ENCODE peak calls at places on chromosomes 5 and 9, in four cellular contexts. R, F, U and S are unnamed samples.

GRCh38 chr5:15013654-15014463 is 142.3 kb upstream of the ANKH start:
- DNase-seq in R (no peak), F (no peak), U (no peak), S (no peak)

GRCh38 chr5:178467261-178468195 is 122.7 kb downstream of the COL23A1 start:
- DNase-seq in R (no peak), F (no peak), U (no peak), S (no peak)

GRCh38 chr9:134469041-134469875 is 143.0 kb downstream of the RXRA start:
- DNase-seq in U (no peak), R (no peak), F (no peak), S (no peak)

GRCh38 chr5:161372682-161373344 is 173.7 kb downstream of the GABRB2 start:
- DNase-seq in R (no peak), U (no peak), F (no peak), S (no peak)

GRCh38 chr5:17105744-17106450 is 111.5 kb upstream of the BASP1 start:
- DNase-seq in U (no peak), R (no peak), F (no peak), S (no peak)

GRCh38 chr5:169288066-169288753 is 12.7 kb downstream of the SLIT3 start:
- DNase-seq in R (no peak), F (no peak), U (no peak), S (no peak)

GRCh38 chr5:67100301-67100700 is 96.3 kb downstream of the CD180 start:
- DNase-seq in U (no peak), R (no peak), F (no peak), S (no peak)

GRCh38 chr5:88807327-88807726 is 75.7 kb downstream of the MEF2C start:
- DNase-seq in R (no peak), U (no peak), F (no peak), S (no peak)

GRCh38 chr9:133115604-133116345 is 5.3 kb downstream of the RALGDS start:
- DNase-seq in U (peak; percentile 92), F (no peak), R (no peak), S (peak; percentile 77)

GRCh38 chr5:103114440-103114839 is 5.5 kb downstream of the GIN1 start:
- DNase-seq in R (no peak), U (no peak), F (no peak), S (no peak)

GRCh38 chr5:136062563-136063274 is 33.9 kb downstream of the TGFBI start:
- DNase-seq in R (no peak), F (no peak), U (no peak), S (no peak)

GRCh38 chr9:124257070-124257864 is 482 bp upstream of the NEK6 start:
- DNase-seq in U (no peak), F (no peak), R (no peak), S (no peak)

GRCh38 chr5:146667633-146668032 is 151.6 kb upstream of the GPR151 start:
- DNase-seq in F (no peak), U (no peak), R (no peak), S (no peak)

GRCh38 chr9:98907055-98907454 is 36.7 kb upstream of the COL15A1 start:
- DNase-seq in R (no peak), F (no peak), U (no peak), S (no peak)

GRCh38 chr5:34524123-34524522 is 132.0 kb upstream of the RAI14 start:
- DNase-seq in R (no peak), U (no peak), F (no peak), S (no peak)

GRCh38 chr9:112647596-112647995 is 70.3 kb downstream of the INIP start:
- DNase-seq in R (no peak), F (no peak), U (no peak), S (no peak)

GRCh38 chr5:98827161-98827560 is 53.7 kb downstream of the RGMB start:
- DNase-seq in U (no peak), R (no peak), F (no peak), S (no peak)

GRCh38 chr5:53430618-53431252 is 49.7 kb upstream of the FST start:
- DNase-seq in F (no peak), R (no peak), U (no peak), S (no peak)

GRCh38 chr5:61603211-61603908 is 271.3 kb downstream of the ZSWIM6 start:
- DNase-seq in F (no peak), R (no peak), U (no peak), S (no peak)

GRCh38 chr9:89845321-89845720 is 240.5 kb downstream of the GADD45G start:
- DNase-seq in F (no peak), U (no peak), R (no peak), S (no peak)

GRCh38 chr9:136611606-136612005 is 51.1 kb upstream of the EGFL7 start:
- DNase-seq in R (no peak), F (no peak), U (no peak), S (no peak)

GRCh38 chr5:128093368-128093767 is 9.8 kb downstream of the SLC12A2 start:
- DNase-seq in U (no peak), R (no peak), F (no peak), S (no peak)

GRCh38 chr5:64979518-64979917 is 210.8 kb downstream of the CWC27 start:
- DNase-seq in U (no peak), F (no peak), R (no peak), S (no peak)

GRCh38 chr5:53543401-53543800 is 17.0 kb upstream of the NDUFS4 start:
- DNase-seq in U (no peak), F (no peak), R (no peak), S (no peak)

GRCh38 chr5:179964015-179964414 is 56.3 kb upstream of the TBC1D9B start:
- DNase-seq in R (no peak), U (no peak), F (no peak), S (no peak)

GRCh38 chr5:57219386-57219785 is 45.5 kb downstream of the GPBP1 start:
- DNase-seq in R (no peak), F (no peak), U (no peak), S (no peak)

GRCh38 chr9:76571288-76572204 is 112.6 kb downstream of the GCNT1 start:
- DNase-seq in F (no peak), R (no peak), U (no peak), S (no peak)

GRCh38 chr9:114112778-114113585 is 13.9 kb upstream of the KIF12 start:
- DNase-seq in F (no peak), R (no peak), U (no peak), S (no peak)

GRCh38 chr5:74400067-74400466 is 240.5 kb downstream of the ENC1 start:
- DNase-seq in R (no peak), F (no peak), U (no peak), S (no peak)

GRCh38 chr9:113530022-113530635 is 66.6 kb downstream of the RGS3 start:
- DNase-seq in R (no peak), F (no peak), U (no peak), S (no peak)

GRCh38 chr5:82364497-82364896 is 86.3 kb upstream of the RPS23 start:
- DNase-seq in R (no peak), U (no peak), F (no peak), S (no peak)

GRCh38 chr9:132651259-132651658 is 18.5 kb downstream of the DDX31 start:
- DNase-seq in F (no peak), U (no peak), R (no peak), S (no peak)